ENCODE peak calls at places on chromosomes 1 and 21, in four cellular contexts. One of them, this sample, is unnamed.

GRCh38 chr1:200520740-200521139 is 99.8 kb downstream of the KIF14 start:
- DNase-seq in IMR-90: no peak
- DNase-seq in aorta: no peak
- DNase-seq in mesendoderm: no peak
- DNase-seq in this sample: no peak

GRCh38 chr1:24015226-24016210 is 35.4 kb upstream of the SRSF10 start:
- DNase-seq in IMR-90: peak; percentile 67
- DNase-seq in aorta: no peak
- DNase-seq in mesendoderm: no peak
- DNase-seq in this sample: no peak

GRCh38 chr1:2610036-2610720 is 22.6 kb downstream of the MMEL1 start:
- DNase-seq in IMR-90: no peak
- DNase-seq in aorta: peak; percentile 62
- DNase-seq in mesendoderm: no peak
- DNase-seq in this sample: no peak

GRCh38 chr1:230251644-230252191 is 174.4 kb downstream of the PGBD5 start:
- DNase-seq in IMR-90: no peak
- DNase-seq in aorta: no peak
- DNase-seq in mesendoderm: no peak
- DNase-seq in this sample: no peak

GRCh38 chr21:36859744-36860501 is 106.5 kb downstream of the HLCS start:
- DNase-seq in IMR-90: peak; percentile 29
- DNase-seq in aorta: peak; percentile 82
- DNase-seq in mesendoderm: peak; percentile 86
- DNase-seq in this sample: peak; percentile 80

GRCh38 chr21:15415541-15416261 is 314.1 kb upstream of the USP25 start:
- DNase-seq in IMR-90: no peak
- DNase-seq in aorta: no peak
- DNase-seq in mesendoderm: no peak
- DNase-seq in this sample: no peak

GRCh38 chr1:230517326-230517725 is 91.2 kb upstream of the PGBD5 start:
- DNase-seq in IMR-90: no peak
- DNase-seq in aorta: no peak
- DNase-seq in mesendoderm: no peak
- DNase-seq in this sample: no peak

GRCh38 chr1:207911983-207912760 is 1.2 kb upstream of the CD34 start:
- DNase-seq in IMR-90: no peak
- DNase-seq in aorta: no peak
- DNase-seq in mesendoderm: no peak
- DNase-seq in this sample: no peak

GRCh38 chr1:147273409-147274307 is 31.2 kb downstream of the CHD1L start:
- DNase-seq in IMR-90: peak; percentile 87
- DNase-seq in aorta: no peak
- DNase-seq in mesendoderm: peak; percentile 60
- DNase-seq in this sample: peak; percentile 44

GRCh38 chr1:101060992-101061391 is 35.4 kb upstream of the DPH5 start:
- DNase-seq in IMR-90: no peak
- DNase-seq in aorta: no peak
- DNase-seq in mesendoderm: no peak
- DNase-seq in this sample: no peak

GRCh38 chr21:34280389-34280795 is 83.4 kb upstream of the KCNE2 start:
- DNase-seq in IMR-90: no peak
- DNase-seq in aorta: no peak
- DNase-seq in mesendoderm: no peak
- DNase-seq in this sample: no peak

GRCh38 chr1:12087797-12088314 is 24.8 kb downstream of the TNFRSF8 start:
- DNase-seq in IMR-90: no peak
- DNase-seq in aorta: no peak
- DNase-seq in mesendoderm: no peak
- DNase-seq in this sample: peak; percentile 79

GRCh38 chr1:221371671-221372070 is 370.2 kb downstream of the DUSP10 start:
- DNase-seq in IMR-90: no peak
- DNase-seq in aorta: no peak
- DNase-seq in mesendoderm: peak; percentile 12
- DNase-seq in this sample: no peak

GRCh38 chr1:191575180-191575579 is 583.1 kb upstream of the RGS18 start:
- DNase-seq in IMR-90: peak; percentile 21
- DNase-seq in aorta: no peak
- DNase-seq in mesendoderm: no peak
- DNase-seq in this sample: no peak

GRCh38 chr1:96808186-96808585 is 86.6 kb downstream of the PTBP2 start:
- DNase-seq in IMR-90: no peak
- DNase-seq in aorta: no peak
- DNase-seq in mesendoderm: no peak
- DNase-seq in this sample: no peak

GRCh38 chr1:180842052-180842451 is 70.6 kb upstream of the KIAA1614 start:
- DNase-seq in IMR-90: peak; percentile 85
- DNase-seq in aorta: no peak
- DNase-seq in mesendoderm: peak; percentile 51
- DNase-seq in this sample: no peak

GRCh38 chr1:91948501-91949355 is 473 bp upstream of the BRDT start:
- DNase-seq in IMR-90: no peak
- DNase-seq in aorta: peak; percentile 75
- DNase-seq in mesendoderm: peak; percentile 36
- DNase-seq in this sample: peak; percentile 3

GRCh38 chr1:28180310-28181305 is 4.1 kb upstream of the PTAFR start:
- DNase-seq in IMR-90: no peak
- DNase-seq in aorta: no peak
- DNase-seq in mesendoderm: no peak
- DNase-seq in this sample: no peak

GRCh38 chr21:46099476-46099875 is 1.6 kb downstream of the COL6A2 start:
- DNase-seq in IMR-90: peak; percentile 34
- DNase-seq in aorta: peak; percentile 80
- DNase-seq in mesendoderm: peak; percentile 34
- DNase-seq in this sample: no peak

GRCh38 chr1:76141898-76142297 is 67.4 kb downstream of the ST6GALNAC3 start:
- DNase-seq in IMR-90: no peak
- DNase-seq in aorta: no peak
- DNase-seq in mesendoderm: peak; percentile 75
- DNase-seq in this sample: no peak

GRCh38 chr1:18976096-18976495 is 19.6 kb upstream of the IFFO2 start:
- DNase-seq in IMR-90: no peak
- DNase-seq in aorta: no peak
- DNase-seq in mesendoderm: no peak
- DNase-seq in this sample: no peak

GRCh38 chr1:207791290-207791689 is 39.4 kb downstream of the CD46 start:
- DNase-seq in IMR-90: no peak
- DNase-seq in aorta: no peak
- DNase-seq in mesendoderm: no peak
- DNase-seq in this sample: no peak

GRCh38 chr1:248622491-248623106 is 12.3 kb downstream of the OR2T11 start:
- DNase-seq in IMR-90: peak; percentile 0
- DNase-seq in aorta: no peak
- DNase-seq in mesendoderm: peak; percentile 3
- DNase-seq in this sample: no peak

GRCh38 chr1:70528591-70529333 is 117.7 kb downstream of the CTH start:
- DNase-seq in IMR-90: peak; percentile 33
- DNase-seq in aorta: no peak
- DNase-seq in mesendoderm: peak; percentile 69
- DNase-seq in this sample: no peak

GRCh38 chr21:37619464-37619974 is 252.9 kb downstream of the DYRK1A start:
- DNase-seq in IMR-90: no peak
- DNase-seq in aorta: no peak
- DNase-seq in mesendoderm: no peak
- DNase-seq in this sample: no peak

GRCh38 chr1:243957141-243957540 is 93.9 kb upstream of the ZBTB18 start:
- DNase-seq in IMR-90: peak; percentile 65
- DNase-seq in aorta: no peak
- DNase-seq in mesendoderm: no peak
- DNase-seq in this sample: no peak

GRCh38 chr1:58727363-58727762 is 27.5 kb upstream of the MYSM1 start:
- DNase-seq in IMR-90: peak; percentile 89
- DNase-seq in aorta: no peak
- DNase-seq in mesendoderm: peak; percentile 71
- DNase-seq in this sample: no peak

GRCh38 chr1:7389786-7390603 is 381.1 kb upstream of the VAMP3 start:
- DNase-seq in IMR-90: no peak
- DNase-seq in aorta: peak; percentile 57
- DNase-seq in mesendoderm: no peak
- DNase-seq in this sample: no peak

GRCh38 chr1:70459502-70460225 is 48.6 kb downstream of the CTH start:
- DNase-seq in IMR-90: peak; percentile 20
- DNase-seq in aorta: no peak
- DNase-seq in mesendoderm: peak; percentile 66
- DNase-seq in this sample: no peak

GRCh38 chr1:19765623-19766022 is 34.1 kb downstream of the TMCO4 start:
- DNase-seq in IMR-90: peak; percentile 92
- DNase-seq in aorta: no peak
- DNase-seq in mesendoderm: peak; percentile 94
- DNase-seq in this sample: no peak

GRCh38 chr1:176656257-176656995 is 193.5 kb downstream of the PAPPA2 start:
- DNase-seq in IMR-90: peak; percentile 67
- DNase-seq in aorta: no peak
- DNase-seq in mesendoderm: peak; percentile 40
- DNase-seq in this sample: no peak

GRCh38 chr1:119294728-119295127 is 73.9 kb upstream of the HAO2 start:
- DNase-seq in IMR-90: no peak
- DNase-seq in aorta: no peak
- DNase-seq in mesendoderm: peak; percentile 78
- DNase-seq in this sample: peak; percentile 5

GRCh38 chr21:29185172-29185571 is 54.7 kb downstream of the MAP3K7CL start:
- DNase-seq in IMR-90: peak; percentile 25
- DNase-seq in aorta: no peak
- DNase-seq in mesendoderm: no peak
- DNase-seq in this sample: no peak

GRCh38 chr1:53733447-53733931 is 5.5 kb downstream of the GLIS1 start:
- DNase-seq in IMR-90: no peak
- DNase-seq in aorta: no peak
- DNase-seq in mesendoderm: no peak
- DNase-seq in this sample: no peak

GRCh38 chr1:173050865-173051264 is at the start of gene TNFSF18:
- DNase-seq in IMR-90: peak; percentile 45
- DNase-seq in aorta: no peak
- DNase-seq in mesendoderm: no peak
- DNase-seq in this sample: no peak

GRCh38 chr1:212942679-212943392 is 7.5 kb upstream of the VASH2 start:
- DNase-seq in IMR-90: no peak
- DNase-seq in aorta: no peak
- DNase-seq in mesendoderm: no peak
- DNase-seq in this sample: no peak

GRCh38 chr1:172764378-172764777 is 105.5 kb downstream of the FASLG start:
- DNase-seq in IMR-90: no peak
- DNase-seq in aorta: no peak
- DNase-seq in mesendoderm: no peak
- DNase-seq in this sample: peak; percentile 46

GRCh38 chr1:22141948-22142314 is 966 bp downstream of the WNT4 start:
- DNase-seq in IMR-90: no peak
- DNase-seq in aorta: no peak
- DNase-seq in mesendoderm: peak; percentile 45
- DNase-seq in this sample: no peak

GRCh38 chr1:22143586-22144033 is 713 bp upstream of the WNT4 start:
- DNase-seq in IMR-90: no peak
- DNase-seq in aorta: no peak
- DNase-seq in mesendoderm: no peak
- DNase-seq in this sample: no peak

GRCh38 chr1:22141493-22141892 is 1.4 kb downstream of the WNT4 start:
- DNase-seq in IMR-90: no peak
- DNase-seq in aorta: no peak
- DNase-seq in mesendoderm: no peak
- DNase-seq in this sample: no peak

GRCh38 chr1:22142315-22143064 is 407 bp downstream of the WNT4 start:
- DNase-seq in IMR-90: no peak
- DNase-seq in aorta: no peak
- DNase-seq in mesendoderm: peak; percentile 58
- DNase-seq in this sample: no peak

DNA sequence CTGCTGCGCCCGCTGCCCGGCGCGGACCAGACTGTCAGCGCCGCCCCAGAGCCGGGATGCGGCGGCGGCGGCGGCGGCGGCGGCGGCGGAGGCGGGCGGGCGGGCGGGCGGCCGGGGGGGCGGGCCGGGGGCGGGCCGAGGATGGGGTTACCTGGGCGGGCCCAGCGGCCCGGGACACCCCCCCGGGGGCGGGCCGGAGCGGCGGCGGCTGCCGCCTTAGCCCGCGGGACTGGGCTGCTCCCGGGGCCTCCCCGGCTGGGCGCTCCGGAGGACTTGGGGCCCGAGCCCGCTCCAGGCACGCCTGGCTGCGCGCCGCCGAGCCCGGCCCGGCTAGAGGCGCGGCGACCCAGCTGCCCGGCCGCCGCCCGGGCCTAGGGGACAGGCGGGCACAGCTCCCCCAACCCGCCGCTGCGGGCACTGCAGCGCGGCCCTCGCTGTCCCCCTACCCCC is at the start of gene WNT4:
- DNase-seq in IMR-90: no peak
- DNase-seq in aorta: no peak
- DNase-seq in mesendoderm: peak; percentile 69
- DNase-seq in this sample: no peak
- H3K4me3 ChIP-seq in IMR-90: peak within 1 kb of the TSS; percentile 35
- H3K4me3 ChIP-seq in aorta: peak within 1 kb of the TSS; percentile 69
- H3K4me3 ChIP-seq in mesendoderm: no peak within 1 kb of the TSS
- H3K4me3 ChIP-seq in this sample: no peak within 1 kb of the TSS

GRCh38 chr1:29691499-29691898 is 455.2 kb downstream of the PTPRU start:
- DNase-seq in IMR-90: no peak
- DNase-seq in aorta: no peak
- DNase-seq in mesendoderm: no peak
- DNase-seq in this sample: no peak
- H3K27ac ChIP-seq in IMR-90: no peak overlapping the region
- H3K27ac ChIP-seq in aorta: no peak overlapping the region
- H3K27ac ChIP-seq in mesendoderm: no peak overlapping the region
- H3K27ac ChIP-seq in this sample: no peak overlapping the region

DNA sequence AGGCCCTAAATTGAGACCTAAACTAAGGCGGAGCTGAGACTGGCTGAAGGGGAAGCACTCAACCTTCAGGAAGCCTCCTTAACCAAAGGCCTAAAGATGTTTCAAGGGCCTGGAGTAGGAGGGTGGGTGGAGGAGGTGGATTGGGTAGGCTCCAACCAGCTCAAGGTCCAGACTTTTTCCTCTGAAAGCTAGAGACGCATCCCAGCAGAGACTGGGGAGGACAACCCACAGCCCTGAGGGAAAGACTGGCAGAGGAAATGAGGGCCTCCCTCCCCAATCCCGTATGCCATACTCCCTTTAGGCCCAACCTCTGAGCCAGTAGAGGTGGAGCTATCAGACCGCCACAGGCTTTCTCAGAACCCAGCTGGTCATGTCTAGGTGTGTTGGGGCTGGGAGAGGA is 1.1 kb downstream of the ECM1 start:
- DNase-seq in IMR-90: no peak
- DNase-seq in aorta: peak; percentile 8
- DNase-seq in mesendoderm: no peak
- DNase-seq in this sample: no peak
- H3K4me3 ChIP-seq in IMR-90: peak overlapping the region; percentile 48
- H3K4me3 ChIP-seq in aorta: no peak overlapping the region
- H3K4me3 ChIP-seq in mesendoderm: no peak overlapping the region
- H3K4me3 ChIP-seq in this sample: no peak overlapping the region

DNA sequence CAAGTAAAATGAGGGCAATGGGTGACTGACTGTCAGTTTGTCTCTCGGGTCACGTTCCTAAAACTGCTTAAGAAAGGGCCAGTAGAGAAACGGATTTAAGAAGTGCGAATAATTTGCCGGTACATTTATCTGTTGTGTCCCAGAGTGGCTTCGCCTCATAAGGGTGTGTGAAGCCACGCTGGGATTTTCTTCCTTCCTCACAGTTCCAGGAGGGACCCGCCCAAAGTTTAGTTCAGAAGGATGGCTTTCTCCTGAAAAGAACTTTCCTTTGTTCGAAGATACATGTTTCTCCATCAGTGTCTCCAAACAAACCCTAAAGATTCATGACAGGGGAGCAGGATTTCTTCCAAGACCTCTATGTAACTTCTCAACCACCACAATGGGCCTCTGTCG is 49.8 kb downstream of the ADAMTS1 start:
- DNase-seq in IMR-90: no peak
- DNase-seq in aorta: no peak
- DNase-seq in mesendoderm: no peak
- DNase-seq in this sample: no peak
- H3K27ac ChIP-seq in IMR-90: peak overlapping the region; percentile 27
- H3K27ac ChIP-seq in aorta: no peak overlapping the region
- H3K27ac ChIP-seq in mesendoderm: no peak overlapping the region
- H3K27ac ChIP-seq in this sample: no peak overlapping the region